ENCODE peak calls at places on chromosomes 6 and 20, in six cellular contexts. S, N, U, Q, B and X are unnamed samples.

GRCh38 chr20:61953789-61954125 is 111.9 kb downstream of the TAF4 start:
- DNase-seq in S (no peak), N (no peak), U (no peak), Q (no peak), B (no peak), X (no peak)

GRCh38 chr6:1197309-1197708 is 114.6 kb upstream of the FOXQ1 start:
- DNase-seq in S (no peak), N (no peak), U (no peak), Q (no peak), B (no peak), X (no peak)

GRCh38 chr6:134175532-134176282 is 123.3 kb upstream of the SLC2A12 start:
- DNase-seq in S (peak; percentile 34), N (peak; percentile 85), U (peak; percentile 63), Q (peak; percentile 88), B (peak; percentile 79), X (no peak)

GRCh38 chr20:56940466-56940865 is 311.4 kb downstream of the TFAP2C start:
- DNase-seq in S (no peak), N (no peak), U (no peak), Q (no peak), B (no peak), X (no peak)

GRCh38 chr6:143544019-143544681 is 32.6 kb upstream of the FUCA2 start:
- DNase-seq in S (no peak), N (no peak), U (peak; percentile 28), Q (no peak), B (no peak), X (no peak)

GRCh38 chr6:12602342-12602741 is 114.2 kb upstream of the PHACTR1 start:
- DNase-seq in S (no peak), N (no peak), U (no peak), Q (peak; percentile 35), B (no peak), X (no peak)

GRCh38 chr20:1278323-1278660 is 12.2 kb downstream of the SNPH start:
- DNase-seq in S (no peak), N (no peak), U (no peak), Q (no peak), B (no peak), X (no peak)

GRCh38 chr20:34068001-34068400 is 44.0 kb downstream of the EIF2S2 start:
- DNase-seq in S (no peak), N (no peak), U (no peak), Q (no peak), B (no peak), X (no peak)

GRCh38 chr6:143290206-143290605 is 160.3 kb downstream of the ADAT2 start:
- DNase-seq in S (no peak), N (no peak), U (no peak), Q (no peak), B (no peak), X (no peak)

GRCh38 chr6:139762587-139763031 is 388.2 kb upstream of the CITED2 start:
- DNase-seq in S (no peak), N (peak; percentile 81), U (no peak), Q (peak; percentile 64), B (no peak), X (no peak)

GRCh38 chr6:152723398-152723797 is 25.7 kb downstream of the MYCT1 start:
- DNase-seq in S (no peak), N (peak; percentile 78), U (no peak), Q (peak; percentile 90), B (no peak), X (no peak)

GRCh38 chr6:88763160-88763559 is 200.3 kb downstream of the RNGTT start:
- DNase-seq in S (no peak), N (no peak), U (no peak), Q (peak; percentile 71), B (no peak), X (no peak)

GRCh38 chr6:17986656-17987575 is 519 bp downstream of the KIF13A start:
- DNase-seq in S (peak; percentile 46), N (peak; percentile 40), U (peak; percentile 84), Q (peak; percentile 58), B (peak; percentile 78), X (no peak)

GRCh38 chr6:73610444-73611275 is 43.1 kb downstream of the SLC17A5 start:
- DNase-seq in S (no peak), N (peak; percentile 53), U (peak; percentile 60), Q (peak; percentile 73), B (no peak), X (no peak)

GRCh38 chr6:13431861-13432465 is 55.4 kb downstream of the GFOD1 start:
- DNase-seq in S (no peak), N (peak; percentile 33), U (no peak), Q (peak; percentile 51), B (no peak), X (no peak)

GRCh38 chr6:117906454-117906904 is 585 bp upstream of the SLC35F1 start:
- DNase-seq in S (no peak), N (no peak), U (no peak), Q (no peak), B (no peak), X (no peak)

GRCh38 chr6:8387942-8388437 is 47.4 kb downstream of the SLC35B3 start:
- DNase-seq in S (no peak), N (no peak), U (peak; percentile 2), Q (no peak), B (no peak), X (no peak)

GRCh38 chr6:98783578-98783977 is 50.8 kb upstream of the POU3F2 start:
- DNase-seq in S (no peak), N (no peak), U (no peak), Q (no peak), B (no peak), X (no peak)

GRCh38 chr6:92779758-92780157 is 639.6 kb downstream of the EPHA7 start:
- DNase-seq in S (no peak), N (peak; percentile 27), U (no peak), Q (peak; percentile 26), B (no peak), X (no peak)

DNA sequence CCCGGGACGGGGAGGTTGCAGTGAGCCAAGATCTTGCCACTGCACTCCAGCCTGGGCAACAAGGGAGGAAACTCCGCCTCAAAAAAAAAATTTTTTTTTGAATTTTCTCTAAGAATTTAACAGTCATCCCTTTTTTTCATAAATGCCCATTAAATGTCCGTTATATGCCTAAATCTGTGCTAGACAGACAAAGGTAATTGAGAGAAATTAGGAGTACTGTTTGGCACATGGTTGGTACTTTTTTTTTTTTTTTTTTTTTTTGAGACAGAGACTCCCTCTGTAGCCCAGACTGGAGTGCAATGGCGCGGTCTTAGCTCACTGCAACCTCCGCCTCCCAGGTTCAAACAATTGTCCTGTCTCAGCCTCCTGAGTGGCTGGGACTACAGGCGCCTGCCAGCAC is 1.7 kb downstream of the PCMT1 start:
- DNase-seq in S (no peak), N (no peak), U (no peak), Q (no peak), B (no peak), X (no peak)
- H3K4me3 ChIP-seq in S (no peak overlapping the region), N (peak overlapping the region; percentile 7), U (peak overlapping the region; percentile 87), Q (no peak overlapping the region), B (no peak overlapping the region), X (no peak overlapping the region)

GRCh38 chr6:25583906-25584305 is 68.1 kb upstream of the SCGN start:
- DNase-seq in S (no peak), N (no peak), U (no peak), Q (no peak), B (no peak), X (no peak)
- TF ChIP-seq CTCF in S (no peak), N (no peak), U (no peak), Q (no peak), B (no peak), X (no peak)

GRCh38 chr6:40343318-40343886 is 243.8 kb downstream of the LRFN2 start:
- DNase-seq in S (no peak), N (no peak), U (no peak), Q (no peak), B (no peak), X (no peak)
- H3K4me3 ChIP-seq in S (no peak overlapping the region), N (no peak overlapping the region), U (no peak overlapping the region), Q (no peak overlapping the region), B (no peak overlapping the region), X (no peak overlapping the region)

DNA sequence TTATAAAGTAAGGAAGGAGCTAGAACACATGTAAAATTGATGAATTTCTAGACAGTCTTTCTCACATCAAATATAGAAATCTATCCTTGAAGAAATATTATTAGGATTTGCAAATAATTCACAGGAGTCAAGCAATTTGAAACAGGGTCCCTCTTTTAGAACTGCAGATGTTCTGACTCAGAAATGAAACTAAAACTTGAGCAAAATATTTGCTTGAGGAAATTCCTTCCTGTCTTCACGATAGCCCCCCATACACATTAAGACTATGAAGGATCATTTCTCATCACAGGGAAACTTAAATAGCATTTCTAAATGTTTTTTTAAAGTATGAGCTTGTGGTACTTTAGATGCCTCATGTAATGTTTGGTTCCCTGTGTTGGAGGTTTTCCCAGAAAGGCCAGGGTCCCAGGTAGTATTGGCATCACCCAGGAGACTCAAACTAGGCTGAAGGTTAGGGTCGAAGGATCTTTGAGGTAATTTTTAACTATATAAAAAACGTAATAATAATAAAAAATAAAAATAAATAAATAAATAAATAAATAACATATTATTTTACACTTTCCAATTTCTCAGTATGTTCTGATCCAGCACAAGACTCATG is 144.0 kb upstream of the TBX18 start:
- DNase-seq in S (no peak), N (no peak), U (no peak), Q (no peak), B (no peak), X (no peak)
- TF ChIP-seq CTCF in S (no peak), N (no peak), U (no peak), Q (no peak), B (no peak), X (no peak)

GRCh38 chr20:2523919-2524434 is 12.4 kb upstream of the TMC2 start:
- DNase-seq in S (no peak), N (no peak), U (no peak), Q (no peak), B (no peak), X (no peak)
- H3K4me3 ChIP-seq in S (peak overlapping the region; percentile 81), N (peak overlapping the region; percentile 79), U (peak overlapping the region; percentile 86), Q (peak overlapping the region; percentile 84), B (peak overlapping the region; percentile 74), X (peak overlapping the region; percentile 69)

DNA sequence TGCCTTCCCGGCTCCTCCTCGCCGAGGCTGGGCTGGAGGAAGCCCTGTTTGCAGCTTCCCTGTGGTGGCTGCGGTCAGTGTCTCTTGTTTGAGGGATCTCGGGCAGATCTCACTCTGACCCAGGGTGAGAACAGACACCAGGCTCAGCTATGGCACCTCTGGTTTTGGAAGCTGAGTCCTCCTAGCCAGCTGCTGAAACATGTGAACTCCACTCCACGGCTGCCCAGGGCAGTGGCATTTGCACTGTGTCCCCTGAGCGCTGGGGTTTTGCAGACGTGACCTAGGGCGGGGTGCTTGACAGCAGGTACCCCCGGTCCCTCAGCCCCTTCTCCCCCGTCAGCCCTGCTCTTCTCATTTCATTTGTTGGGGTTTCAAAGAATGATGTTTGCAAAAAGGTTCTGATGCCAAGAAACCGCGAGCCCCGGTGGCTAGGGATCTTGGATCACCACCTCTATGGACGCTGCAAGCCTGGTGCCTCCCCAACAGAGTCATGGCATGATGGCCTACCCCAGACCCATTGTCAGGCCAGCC is 55.0 kb upstream of the DACT2 start:
- DNase-seq in S (no peak), N (no peak), U (no peak), Q (no peak), B (peak; percentile 32), X (no peak)
- TF ChIP-seq CTCF in S (no peak), N (no peak), U (no peak), Q (no peak), B (no peak), X (no peak)

DNA sequence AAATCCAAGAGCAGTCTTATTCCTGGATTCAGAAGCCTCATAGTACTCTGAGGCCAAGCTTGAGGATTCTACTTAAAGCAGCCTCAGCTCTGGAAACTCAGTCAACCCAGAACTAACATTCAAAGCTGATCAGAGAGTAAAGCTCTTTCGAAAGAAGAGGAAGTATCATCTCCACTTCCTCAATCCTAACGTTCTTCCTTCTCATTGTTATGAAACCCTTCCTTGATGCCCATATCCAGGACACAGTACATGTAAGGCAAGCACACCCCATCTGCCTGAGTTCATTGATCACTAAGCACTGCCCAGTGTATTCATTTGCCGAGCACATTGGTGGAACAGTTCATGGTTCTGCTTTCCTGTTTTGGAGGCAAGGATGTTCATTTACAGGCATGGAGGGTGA is at the start of gene IPCEF1:
- DNase-seq in S (no peak), N (no peak), U (no peak), Q (no peak), B (no peak), X (no peak)
- H3K4me3 ChIP-seq in S (no peak within 1 kb of the TSS), N (no peak within 1 kb of the TSS), U (no peak within 1 kb of the TSS), Q (no peak within 1 kb of the TSS), B (no peak within 1 kb of the TSS), X (no peak within 1 kb of the TSS)